ENCODE peak calls at places on chromosomes 12 and 14, in four cellular contexts. C, B, K and E are unnamed samples. For H3K9me1 and H3K4me1, the result is how much of the 10 kb centered on the place peaks cover.

GRCh38 chr12:63919758-63920157 is 75.3 kb downstream of the SRGAP1 start:
- DNase-seq in K (no peak), C (peak), B (no peak), E (peak)

GRCh38 chr14:100403802-100404201 is 80.7 kb downstream of the SLC25A47 start:
- DNase-seq in B (no peak), C (no peak), K (no peak), E (no peak)

GRCh38 chr12:94670075-94670474 is 19.7 kb upstream of the TMCC3 start:
- DNase-seq in C (no peak), B (no peak), K (no peak), E (no peak)

GRCh38 chr12:63042646-63043045 is 107.7 kb upstream of the PPM1H start:
- DNase-seq in K (no peak), C (peak), B (no peak), E (peak)

GRCh38 chr14:92600318-92601053 is 86.9 kb downstream of the RIN3 start:
- DNase-seq in C (peak), B (no peak), K (no peak), E (no peak)

GRCh38 chr12:87756111-87756510 is 273.1 kb downstream of the C12orf50 start:
- DNase-seq in B (no peak), K (no peak), C (peak), E (no peak)

GRCh38 chr14:20512139-20512905 is 7.0 kb downstream of the RNASE10 start:
- DNase-seq in B (no peak), C (peak), K (no peak), E (peak)

GRCh38 chr12:49867580-49868341 is 24.9 kb upstream of the BCDIN3D start:
- DNase-seq in C (no peak), K (no peak), B (no peak), E (no peak)

GRCh38 chr14:91380116-91380515 is 37.5 kb downstream of the CCDC88C start:
- DNase-seq in K (no peak), C (no peak), B (no peak), E (no peak)

GRCh38 chr12:21501258-21502163 is at the start of the genes GOLT1B and RECQL:
- DNase-seq in B (peak), C (peak), K (peak), E (peak)

GRCh38 chr14:57851354-57851753 is 14.5 kb downstream of the SLC35F4 start:
- DNase-seq in C (no peak), B (no peak), K (no peak), E (no peak)

GRCh38 chr12:104669057-104669770 is 212.5 kb downstream of the CHST11 start:
- DNase-seq in B (peak), C (no peak), K (peak), E (peak)

GRCh38 chr14:79629372-79629771 is 581.9 kb downstream of the DIO2 start:
- DNase-seq in C (no peak), B (no peak), K (no peak), E (no peak)

GRCh38 chr12:12240671-12241345 is 26.0 kb downstream of the LRP6 start:
- DNase-seq in C (peak), K (no peak), B (no peak), E (peak)

GRCh38 chr14:102394717-102395378 is 32.1 kb downstream of the TECPR2 start:
- DNase-seq in B (no peak), K (no peak), C (no peak), E (no peak)

GRCh38 chr14:76904740-76905569 is 78.7 kb downstream of the LRRC74A start:
- DNase-seq in K (peak), C (peak), B (no peak), E (peak)

GRCh38 chr12:42446761-42447160 is 120.8 kb downstream of the PPHLN1 start:
- DNase-seq in B (no peak), K (no peak), C (no peak), E (peak)

GRCh38 chr12:64616221-64616620 is 5.9 kb downstream of the RASSF3 start:
- DNase-seq in K (no peak), C (peak), B (no peak), E (peak)

GRCh38 chr12:43835264-43835655 is 621 bp upstream of the TMEM117 start:
- DNase-seq in K (no peak), C (peak), B (no peak), E (no peak)

GRCh38 chr12:74111688-74112360 is 425.8 kb upstream of the ATXN7L3B start:
- DNase-seq in B (peak), K (peak), C (no peak), E (no peak)

GRCh38 chr12:26187429-26187828 is 7.9 kb upstream of the SSPN start:
- DNase-seq in B (peak), K (no peak), C (no peak), E (no peak)

DNA sequence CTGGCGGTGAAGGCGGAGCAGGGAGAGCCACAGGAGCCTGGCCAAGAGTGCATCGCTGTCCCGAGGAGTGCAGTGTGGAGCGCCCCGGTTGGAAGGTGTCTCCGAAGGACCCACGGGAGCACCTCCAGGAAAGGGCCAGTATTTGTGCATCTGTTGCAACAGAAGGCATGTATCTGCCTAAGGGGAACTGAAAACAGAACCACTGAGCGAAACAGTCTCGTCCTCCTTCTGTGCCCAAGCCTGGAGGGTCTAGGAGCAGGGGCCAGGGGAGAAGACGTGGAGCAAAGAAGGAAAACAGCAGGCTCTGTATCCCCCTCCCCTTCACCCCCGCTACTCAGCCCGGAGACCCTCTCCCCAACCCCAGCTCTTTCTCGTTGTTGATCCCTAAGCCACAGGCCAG is 5.3 kb upstream of the LRRC10 start:
- DNase-seq in B (no peak), K (no peak), C (no peak), E (no peak)
- H3K9me1 ChIP-seq in B (under half), K (under half), C (under half), E (under half)

GRCh38 chr12:55724940-55725309 is 3.9 kb downstream of the CD63 start:
- DNase-seq in B (no peak), K (no peak), C (no peak), E (no peak)
- H3K4me1 ChIP-seq in B (under half), K (under half), C (under half), E (under half)

DNA sequence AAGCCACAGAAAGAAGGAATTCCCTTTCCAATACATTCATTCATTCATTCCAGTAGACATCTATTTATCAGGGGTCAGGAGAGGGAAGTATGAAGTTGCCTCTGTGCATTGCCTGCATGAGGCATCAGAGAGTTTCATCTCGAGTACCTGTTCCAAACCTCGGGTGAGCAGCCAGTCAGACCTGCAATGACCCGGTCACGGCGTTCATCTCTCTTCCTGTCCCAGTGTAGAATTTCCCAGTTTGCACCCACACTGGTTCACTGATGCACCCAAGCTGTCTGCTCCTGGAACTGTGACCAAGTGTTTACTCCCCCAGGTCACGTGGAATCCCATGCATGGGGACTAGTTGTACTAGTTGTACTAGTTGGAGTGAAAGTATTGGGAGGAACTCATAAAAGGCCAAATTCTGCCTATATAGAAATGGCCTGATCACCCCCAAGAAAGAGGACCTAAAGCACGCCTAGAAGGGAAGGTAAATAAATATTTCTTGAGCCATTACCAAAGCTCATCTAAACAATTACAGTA is 22.3 kb upstream of the PRKAB1 start:
- DNase-seq in K (no peak), C (no peak), B (no peak), E (no peak)
- H3K9me1 ChIP-seq in K (under half), C (under half), B (under half), E (under half)

GRCh38 chr14:29671034-29671433 is 256.6 kb downstream of the PRKD1 start:
- DNase-seq in B (no peak), K (no peak), C (peak), E (no peak)
- H3K4me1 ChIP-seq in B (under half), K (under half), C (under half), E (under half)

DNA sequence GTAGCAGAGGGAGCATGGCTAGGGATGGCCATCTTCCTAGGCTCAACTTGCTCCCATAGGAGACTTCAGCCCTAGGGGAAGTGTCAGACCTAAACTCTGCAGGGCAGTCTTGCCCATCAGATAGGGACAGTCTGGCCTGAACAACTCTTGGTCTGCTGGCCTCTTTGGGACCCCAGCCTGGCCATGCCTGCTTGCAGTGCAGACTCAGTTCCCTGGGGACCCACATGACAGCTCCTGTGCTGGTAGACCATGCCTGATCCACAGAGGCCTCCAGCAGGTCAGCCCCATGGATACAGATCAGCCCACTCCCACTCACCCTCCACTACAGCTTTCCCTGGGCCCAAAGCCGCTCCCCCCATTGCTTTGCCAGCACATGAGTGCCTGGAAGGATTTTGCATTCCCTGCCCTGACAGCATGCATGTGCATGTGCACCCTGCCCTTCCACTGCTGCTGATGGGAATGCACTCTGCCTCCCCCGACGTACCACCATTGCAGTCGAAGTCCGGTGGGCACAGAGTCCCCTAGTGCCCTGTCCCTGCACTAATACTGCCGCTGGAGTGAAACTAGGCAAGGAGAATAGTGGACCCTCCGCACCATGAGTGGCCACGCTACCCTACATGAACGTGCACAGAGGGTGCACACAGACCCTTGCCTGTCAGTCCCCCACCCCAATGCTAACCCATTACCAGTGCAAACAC is 841.4 kb downstream of the FSCB start:
- DNase-seq in B (no peak), K (no peak), C (no peak), E (no peak)
- H3K9me1 ChIP-seq in B (under half), K (under half), C (under half), E (under half)

DNA sequence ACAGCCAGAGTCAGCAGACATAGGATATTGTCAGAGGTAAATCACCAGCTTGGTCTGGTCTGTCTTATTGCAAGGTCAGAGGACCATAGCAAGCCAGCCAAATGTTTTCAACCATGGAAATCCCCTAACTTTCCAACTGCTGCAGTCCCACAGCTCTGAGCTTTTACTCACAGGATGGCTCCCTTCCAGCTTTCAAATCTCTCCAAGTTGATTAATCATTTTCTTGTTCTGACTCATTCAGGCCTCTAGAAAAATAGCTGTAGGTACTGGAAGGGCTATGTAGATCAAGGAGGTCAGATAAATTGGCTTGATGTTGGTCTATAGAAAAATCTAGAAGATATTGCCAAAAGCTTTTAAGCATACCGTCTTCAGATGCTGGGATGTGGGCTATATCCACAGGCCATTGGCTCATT is 413.1 kb downstream of the RAD51B start:
- DNase-seq in B (peak), C (peak), K (peak), E (peak)
- H3K4me1 ChIP-seq in B (under half), C (under half), K (under half), E (under half)

GRCh38 chr12:57781241-57781640 is 1.3 kb upstream of the TSFM start:
- DNase-seq in B (no peak), C (no peak), K (no peak), E (no peak)
- H3K9me1 ChIP-seq in B (under half), C (under half), K (under half), E (under half)

GRCh38 chr12:52203126-52203921 is 11.5 kb upstream of the KRT80 start:
- DNase-seq in K (peak), B (peak), C (peak), E (no peak)
- H3K4me1 ChIP-seq in K (half or more), B (under half), C (under half), E (under half)

DNA sequence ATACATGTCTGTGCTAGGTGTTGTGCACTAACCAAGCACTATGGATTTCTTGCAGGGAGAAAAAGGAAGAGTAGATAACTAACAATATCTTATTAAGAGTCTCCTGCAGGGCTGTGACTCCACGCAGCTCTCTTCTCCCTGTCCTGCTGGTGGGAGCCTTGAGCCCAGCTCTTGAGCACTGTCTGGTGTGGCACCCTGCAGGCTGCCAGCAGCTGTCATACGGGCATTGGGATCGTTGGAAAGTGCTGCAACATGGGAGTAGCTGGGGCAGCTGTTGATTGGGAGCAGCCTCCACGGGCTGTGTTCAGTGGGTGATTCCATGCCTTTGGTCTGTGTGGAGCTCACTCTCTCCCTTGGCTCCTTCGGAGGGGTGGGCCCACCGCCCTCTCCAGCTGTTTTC is 125.3 kb downstream of the FBXL14 start:
- DNase-seq in K (no peak), B (no peak), C (no peak), E (no peak)
- H3K9me1 ChIP-seq in K (under half), B (under half), C (under half), E (under half)

GRCh38 chr12:3117144-3117581 is 40.0 kb downstream of the TSPAN9 start:
- DNase-seq in K (no peak), C (peak), B (no peak), E (peak)

GRCh38 chr12:3119192-3119744 is 42.1 kb downstream of the TSPAN9 start:
- DNase-seq in K (no peak), B (no peak), C (no peak), E (no peak)

GRCh38 chr12:3120701-3121100 is 43.5 kb downstream of the TSPAN9 start:
- DNase-seq in B (no peak), C (no peak), K (no peak), E (no peak)

GRCh38 chr12:3117628-3118027 is 40.4 kb downstream of the TSPAN9 start:
- DNase-seq in B (no peak), C (peak), K (no peak), E (no peak)

GRCh38 chr12:3119745-3120660 is 42.8 kb downstream of the TSPAN9 start:
- DNase-seq in C (peak), K (no peak), B (no peak), E (no peak)
- H3K4me1 ChIP-seq in C (under half), K (half or more), B (under half), E (under half)